ENCODE peak calls at places on chromosomes 13 and 19, in seven cellular contexts. S, T, N, M, K, Q and I are unnamed samples.

GRCh38 chr13:65913173-65913572 is 1317.0 kb downstream of the PCDH9 start:
- DNase-seq in K (no peak), T (no peak), M (no peak), S (no peak), Q (no peak), N (no peak), I (no peak)

GRCh38 chr13:25847145-25847544 is 204.7 kb downstream of the SHISA2 start:
- DNase-seq in Q (no peak), M (no peak), K (no peak), T (no peak), S (no peak), N (peak; percentile 21), I (no peak)

GRCh38 chr13:113542751-113543424 is 41.7 kb upstream of the TFDP1 start:
- DNase-seq in N (no peak), M (no peak), Q (no peak), T (no peak), S (no peak), K (no peak), I (no peak)

GRCh38 chr19:39546599-39546998 is 6.6 kb upstream of the EID2 start:
- DNase-seq in K (no peak), T (no peak), Q (no peak), S (no peak), M (no peak), N (no peak), I (no peak)

GRCh38 chr19:39057615-39058014 is 25.3 kb upstream of the FBXO27 start:
- DNase-seq in N (no peak), K (no peak), T (no peak), M (no peak), Q (no peak), S (no peak), I (no peak)

GRCh38 chr13:45781553-45782326 is 69.8 kb downstream of the SIAH3 start:
- DNase-seq in K (peak; percentile 90), Q (peak; percentile 79), M (peak; percentile 12), N (no peak), S (no peak), T (peak; percentile 50), I (no peak)

GRCh38 chr19:24060687-24061356 is 26.2 kb upstream of the ZNF254 start:
- DNase-seq in S (no peak), Q (no peak), T (no peak), K (no peak), N (no peak), M (no peak), I (no peak)

GRCh38 chr19:16342002-16342715 is 17.5 kb downstream of the KLF2 start:
- DNase-seq in N (peak; percentile 76), T (peak; percentile 42), Q (no peak), K (no peak), S (no peak), M (no peak), I (no peak)

GRCh38 chr13:88586263-88586662 is 915.1 kb downstream of the SLITRK5 start:
- DNase-seq in Q (no peak), N (no peak), M (no peak), K (no peak), S (no peak), T (no peak), I (no peak)

GRCh38 chr13:96678801-96679200 is 315.5 kb downstream of the OXGR1 start:
- DNase-seq in S (no peak), T (no peak), N (no peak), M (no peak), K (no peak), Q (no peak), I (no peak)

GRCh38 chr13:42970824-42971669 is 21.0 kb downstream of the EPSTI1 start:
- DNase-seq in M (no peak), N (no peak), K (peak; percentile 70), S (peak; percentile 50), Q (peak; percentile 47), T (peak; percentile 50), I (no peak)

GRCh38 chr13:80211573-80211972 is 129.4 kb downstream of the SPRY2 start:
- DNase-seq in Q (no peak), M (no peak), T (no peak), K (peak; percentile 29), N (no peak), S (no peak), I (no peak)

GRCh38 chr13:95301947-95302386 is 716 bp upstream of the ABCC4 start:
- DNase-seq in S (no peak), T (no peak), K (peak; percentile 79), M (no peak), Q (no peak), N (no peak), I (no peak)

GRCh38 chr19:27774827-27775226 is 1438.1 kb downstream of the UQCRFS1 start:
- DNase-seq in N (no peak), M (no peak), Q (no peak), K (no peak), S (no peak), T (no peak), I (no peak)

GRCh38 chr13:33251131-33251629 is 34.4 kb downstream of the STARD13 start:
- DNase-seq in K (peak; percentile 54), Q (no peak), N (peak; percentile 41), S (no peak), T (no peak), M (no peak), I (no peak)

GRCh38 chr13:23378009-23378632 is 55.4 kb downstream of the SACS start:
- DNase-seq in N (peak; percentile 68), T (peak; percentile 19), M (no peak), Q (no peak), K (no peak), S (no peak), I (no peak)

GRCh38 chr13:113123226-113124150 is 889 bp downstream of the F10 start:
- DNase-seq in T (no peak), M (no peak), Q (no peak), S (no peak), K (peak; percentile 69), N (no peak), I (no peak)

GRCh38 chr19:55459950-55460657 is 1.3 kb downstream of the ISOC2 start:
- DNase-seq in K (peak; percentile 52), Q (no peak), T (no peak), N (no peak), M (no peak), S (no peak), I (no peak)

DNA sequence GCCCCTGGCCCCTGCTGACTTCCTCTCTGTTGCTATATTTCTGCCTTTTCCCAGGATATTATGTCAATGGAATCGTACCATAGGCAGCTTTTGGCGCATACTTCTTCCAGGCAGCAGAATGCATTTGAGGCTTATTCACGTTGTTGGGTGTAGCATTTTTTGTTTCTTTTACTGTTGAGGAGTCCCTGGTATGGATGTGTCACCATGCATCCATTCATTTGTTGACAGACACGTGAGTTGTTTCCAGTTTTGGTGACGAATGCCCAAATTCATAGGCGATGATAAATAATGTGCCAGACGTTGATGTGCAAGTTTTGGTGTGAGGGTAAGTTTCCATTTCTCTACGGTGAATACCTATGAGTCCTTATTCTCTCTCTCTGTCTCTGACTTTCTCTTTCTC is 5.0 kb downstream of the NFILZ start:
- DNase-seq in M (no peak), Q (no peak), N (no peak), S (no peak), T (no peak), K (no peak), I (no peak)
- TF ChIP-seq EP300 in M (no peak), Q (no peak), N (no peak), S (no peak), T (no peak), K (no peak), I (no peak)

GRCh38 chr13:71378992-71379905 is 487.8 kb downstream of the DACH1 start:
- DNase-seq in M (no peak), K (no peak), S (no peak), Q (no peak), T (no peak), N (no peak), I (no peak)
- H3K4me3 ChIP-seq in M (no peak overlapping the region), K (no peak overlapping the region), S (peak overlapping the region; percentile 17), Q (peak overlapping the region; percentile 28), T (peak overlapping the region; percentile 36), N (no peak overlapping the region), I (peak overlapping the region; percentile 26)

DNA sequence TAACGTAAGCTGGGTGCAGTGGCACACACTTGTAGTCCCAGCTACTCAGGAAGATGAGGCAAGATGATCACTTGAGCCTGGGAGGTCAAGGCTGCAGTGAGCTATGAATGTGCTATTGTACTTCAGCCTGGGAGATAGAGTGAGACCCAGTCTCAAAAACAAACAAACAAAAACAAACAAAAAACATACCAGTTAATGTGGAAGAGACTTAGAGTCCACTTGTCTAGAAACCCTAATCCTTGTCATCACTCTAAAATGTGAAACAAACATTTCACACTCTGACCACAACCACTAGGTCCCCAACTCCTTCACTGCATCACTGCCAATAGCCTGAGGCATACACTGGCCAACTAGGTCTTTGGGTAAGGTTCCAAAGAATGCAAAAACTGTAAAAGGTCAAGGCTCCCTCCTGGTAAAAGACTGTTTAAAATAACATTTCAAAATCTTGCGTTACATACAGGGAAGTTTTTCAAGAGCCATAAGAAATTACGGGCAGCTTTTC is 28.6 kb upstream of the CYP2B6 start:
- DNase-seq in K (no peak), N (no peak), Q (no peak), T (no peak), M (no peak), S (no peak), I (no peak)
- TF ChIP-seq EP300 in K (no peak), N (no peak), Q (no peak), T (no peak), M (no peak), S (no peak), I (no peak)

GRCh38 chr19:2524361-2524839 is 48.5 kb downstream of the GADD45B start:
- DNase-seq in T (no peak), Q (no peak), K (no peak), S (no peak), M (no peak), N (no peak), I (no peak)

GRCh38 chr19:2527716-2528115 is 51.8 kb downstream of the GADD45B start:
- DNase-seq in M (no peak), N (no peak), Q (no peak), T (no peak), K (peak; percentile 12), S (no peak), I (no peak)

GRCh38 chr19:2524840-2525723 is 49.2 kb downstream of the GADD45B start:
- DNase-seq in S (no peak), N (no peak), K (no peak), M (no peak), Q (peak; percentile 40), T (no peak), I (no peak)

GRCh38 chr19:2527171-2527570 is 51.2 kb downstream of the GADD45B start:
- DNase-seq in T (no peak), K (no peak), Q (no peak), N (no peak), S (no peak), M (no peak), I (no peak)

GRCh38 chr19:2523630-2524311 is 47.8 kb downstream of the GADD45B start:
- DNase-seq in Q (no peak), T (no peak), K (no peak), N (no peak), S (no peak), M (no peak), I (no peak)
- H3K4me3 ChIP-seq in Q (no peak overlapping the region), T (no peak overlapping the region), K (no peak overlapping the region), N (no peak overlapping the region), S (no peak overlapping the region), M (no peak overlapping the region), I (no peak overlapping the region)